ENCODE peak calls at places on chromosomes 16 and 17, in seven cellular contexts. D, I, Q, G, Y, T and H are unnamed samples.

GRCh38 chr17:47895254-47895855 is 681 bp upstream of the SP2 start:
- DNase-seq in D (no peak), I (no peak), Q (no peak), G (no peak), Y (no peak), T (peak), H (no peak)

GRCh38 chr16:10876799-10877341 is at the start of gene CIITA:
- DNase-seq in D (peak), I (no peak), Q (peak), G (peak), Y (peak), T (peak), H (peak)

GRCh38 chr17:70702683-70703255 is 533.4 kb downstream of the KCNJ2 start:
- DNase-seq in D (no peak), I (no peak), Q (no peak), G (no peak), Y (no peak), T (no peak), H (no peak)

GRCh38 chr17:76560036-76560876 is 20.4 kb downstream of the PRCD start:
- DNase-seq in D (no peak), I (no peak), Q (no peak), G (no peak), Y (no peak), T (no peak), H (no peak)

GRCh38 chr16:69867796-69868565 is 83.2 kb upstream of the CLEC18A start:
- DNase-seq in D (no peak), I (no peak), Q (no peak), G (no peak), Y (no peak), T (no peak), H (peak)

GRCh38 chr17:39325528-39326240 is 75.7 kb downstream of the FBXL20 start:
- DNase-seq in D (no peak), I (no peak), Q (no peak), G (no peak), Y (no peak), T (no peak), H (no peak)

GRCh38 chr16:86251682-86252081 is 258.6 kb upstream of the FOXF1 start:
- DNase-seq in D (no peak), I (no peak), Q (no peak), G (peak), Y (no peak), T (no peak), H (no peak)

GRCh38 chr17:70905796-70906195 is 736.5 kb downstream of the KCNJ2 start:
- DNase-seq in D (no peak), I (no peak), Q (peak), G (peak), Y (no peak), T (peak), H (no peak)

GRCh38 chr17:34987232-34987631 is 6.9 kb downstream of the LIG3 start:
- DNase-seq in D (no peak), I (no peak), Q (no peak), G (no peak), Y (no peak), T (no peak), H (no peak)